ENCODE peak calls at places on chromosomes 2 and 18, in seven cellular contexts. W is A549, T is right lobe of liver, A is heart right ventricle, R is IMR-90, E is OCI-LY7, Z is left lung. H is an unnamed sample. For H3K4me1, the result is how much of the 10 kb centered on the place peaks cover.

GRCh38 chr2:27379383-27379839 is 1.1 kb downstream of the ZNF513 start:
- DNase-seq in W (no peak), T (no peak), A (no peak), R (no peak), E (no peak), Z (no peak), H (no peak)

GRCh38 chr2:54903736-54904554 is 146.3 kb downstream of the RTN4 start:
- DNase-seq in W (peak), T (peak), A (no peak), R (peak), E (no peak), Z (peak), H (peak)

GRCh38 chr18:73669299-73669698 is 478.3 kb downstream of the FBXO15 start:
- DNase-seq in W (no peak), T (no peak), A (no peak), R (peak), E (no peak), Z (no peak), H (no peak)

GRCh38 chr2:215460682-215461081 is 24.8 kb upstream of the FN1 start:
- DNase-seq in W (no peak), T (no peak), A (no peak), R (peak), E (no peak), Z (no peak), H (no peak)

GRCh38 chr2:169119117-169119770 is 49.9 kb downstream of the DHRS9 start:
- DNase-seq in W (no peak), T (no peak), A (no peak), R (no peak), E (no peak), Z (no peak), H (no peak)

GRCh38 chr2:112725545-112726457 is 5.0 kb downstream of the NT5DC4 start:
- DNase-seq in W (no peak), T (no peak), A (no peak), R (no peak), E (no peak), Z (no peak), H (no peak)

GRCh38 chr2:126317797-126318431 is 338.0 kb upstream of the GYPC start:
- DNase-seq in W (no peak), T (no peak), A (no peak), R (no peak), E (no peak), Z (no peak), H (no peak)

GRCh38 chr2:239778042-239778811 is 246.9 kb downstream of the NDUFA10 start:
- DNase-seq in W (no peak), T (no peak), A (no peak), R (no peak), E (no peak), Z (no peak), H (peak)

GRCh38 chr2:24984912-24985311 is 13.2 kb upstream of the DNAJC27 start:
- DNase-seq in W (no peak), T (no peak), A (peak), R (peak), E (no peak), Z (peak), H (no peak)

GRCh38 chr2:239854596-239854995 is 170.5 kb downstream of the NDUFA10 start:
- DNase-seq in W (no peak), T (no peak), A (no peak), R (no peak), E (no peak), Z (no peak), H (no peak)

GRCh38 chr18:39806519-39806918 is 2148.5 kb upstream of the PIK3C3 start:
- DNase-seq in W (peak), T (no peak), A (no peak), R (no peak), E (no peak), Z (no peak), H (no peak)

GRCh38 chr2:197357986-197358385 is 47.4 kb upstream of the ANKRD44 start:
- DNase-seq in W (no peak), T (no peak), A (no peak), R (no peak), E (no peak), Z (no peak), H (no peak)

GRCh38 chr2:208686665-208687064 is 280.1 kb downstream of the PTH2R start:
- DNase-seq in W (no peak), T (no peak), A (no peak), R (no peak), E (no peak), Z (no peak), H (no peak)

GRCh38 chr18:41126541-41127235 is 828.3 kb upstream of the PIK3C3 start:
- DNase-seq in W (no peak), T (no peak), A (no peak), R (peak), E (no peak), Z (no peak), H (no peak)

GRCh38 chr2:218319813-218320360 is 27.6 kb upstream of the TMBIM1 start:
- DNase-seq in W (no peak), T (no peak), A (no peak), R (no peak), E (no peak), Z (no peak), H (no peak)

GRCh38 chr2:125424386-125424785 is 1231.6 kb upstream of the GYPC start:
- DNase-seq in W (no peak), T (no peak), A (no peak), R (no peak), E (no peak), Z (no peak), H (no peak)

GRCh38 chr18:70165936-70166335 is 39.6 kb downstream of the RTTN start:
- DNase-seq in W (no peak), T (no peak), A (no peak), R (no peak), E (no peak), Z (no peak), H (no peak)

GRCh38 chr18:7466190-7466589 is 100.9 kb upstream of the PTPRM start:
- DNase-seq in W (no peak), T (no peak), A (no peak), R (no peak), E (no peak), Z (no peak), H (no peak)

GRCh38 chr2:99898649-99899048 is 243.7 kb downstream of the AFF3 start:
- DNase-seq in W (no peak), T (no peak), A (no peak), R (no peak), E (no peak), Z (no peak), H (no peak)

GRCh38 chr2:42567389-42567788 is 1.0 kb upstream of the MTA3 start:
- DNase-seq in W (no peak), T (no peak), A (no peak), R (peak), E (no peak), Z (no peak), H (no peak)

GRCh38 chr2:42567806-42568429 is 514 bp upstream of the MTA3 start:
- DNase-seq in W (no peak), T (peak), A (peak), R (no peak), E (peak), Z (peak), H (peak)

GRCh38 chr2:42568431-42569115 is at the start of gene MTA3:
- DNase-seq in W (peak), T (peak), A (peak), R (no peak), E (peak), Z (peak), H (peak)

GRCh38 chr2:42566837-42567251 is 1.6 kb upstream of the MTA3 start:
- DNase-seq in W (no peak), T (no peak), A (no peak), R (no peak), E (peak), Z (no peak), H (no peak)

GRCh38 chr2:42566006-42566405 is 2.4 kb upstream of the MTA3 start:
- DNase-seq in W (no peak), T (no peak), A (no peak), R (no peak), E (peak), Z (no peak), H (no peak)
- H3K27ac ChIP-seq in W (no peak), T (no peak), A (no peak), R (no peak), E (peak), Z (no peak), H (no peak)

GRCh38 chr2:115887209-115887776 is 1444.9 kb downstream of the DPP10 start:
- DNase-seq in W (no peak), T (no peak), A (no peak), R (no peak), E (no peak), Z (no peak), H (no peak)
- H3K4me3 ChIP-seq in W (no peak), T (no peak), A (no peak), R (no peak), E (no peak), Z (no peak), H (no peak)

GRCh38 chr18:36314754-36315153 is 17.2 kb downstream of the FHOD3 start:
- DNase-seq in W (peak), T (no peak), A (no peak), R (peak), E (no peak), Z (no peak), H (no peak)
- H3K4me1 ChIP-seq in W (under half), T (under half), A (under half), R (under half), E (under half), Z (under half), H (under half)

DNA sequence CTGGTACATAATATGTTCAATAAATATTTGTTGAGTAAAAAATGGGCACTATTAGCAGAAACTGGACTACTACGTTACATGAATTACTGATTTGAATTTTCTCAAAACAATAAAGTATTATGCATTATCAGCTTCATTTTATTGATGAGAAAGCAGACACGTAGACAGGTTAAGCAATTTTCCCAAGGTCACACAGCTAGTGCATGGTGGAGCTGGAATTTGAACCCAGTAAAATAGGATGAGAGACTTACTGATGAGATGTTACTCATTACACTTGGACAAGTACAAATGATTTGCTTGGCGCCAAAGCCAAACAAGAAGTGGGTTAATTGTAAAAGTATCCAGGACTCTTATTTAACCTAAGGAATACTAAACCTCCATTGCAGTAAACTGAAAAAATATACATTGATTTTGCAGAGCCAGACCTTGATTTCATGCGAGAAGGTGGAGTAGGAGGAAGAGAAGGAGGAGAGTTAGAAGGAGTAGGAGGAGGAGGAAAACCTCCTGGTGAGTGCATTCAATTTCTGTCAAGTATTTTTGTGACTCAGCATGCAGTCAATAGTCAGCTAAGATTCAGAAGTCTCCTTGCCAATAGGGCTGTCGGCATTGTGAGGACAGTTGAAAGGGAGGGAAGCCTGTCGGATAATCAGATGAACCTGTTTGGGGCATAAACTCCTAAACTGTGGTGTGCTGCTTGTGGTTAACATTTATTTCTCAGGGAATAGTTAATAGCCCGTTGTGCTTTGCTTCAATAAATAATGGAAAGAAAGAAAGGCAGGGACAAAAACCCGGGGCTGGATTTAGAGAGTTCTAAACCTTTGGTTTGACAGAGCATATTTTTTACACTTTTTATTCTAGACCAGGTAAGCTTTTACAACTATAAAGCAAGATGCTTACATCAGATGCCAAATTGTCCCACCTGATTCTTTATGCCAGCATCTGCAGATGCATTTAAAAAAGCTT is 77.1 kb upstream of the TACR1 start:
- DNase-seq in W (peak), T (no peak), A (no peak), R (peak), E (no peak), Z (no peak), H (no peak)
- H3K27ac ChIP-seq in W (peak), T (no peak), A (no peak), R (no peak), E (no peak), Z (no peak), H (no peak)

GRCh38 chr2:213234641-213235040 is 49.6 kb upstream of the SPAG16 start:
- DNase-seq in W (no peak), T (no peak), A (no peak), R (no peak), E (no peak), Z (no peak), H (no peak)
- H3K4me3 ChIP-seq in W (no peak), T (no peak), A (no peak), R (no peak), E (peak), Z (no peak), H (no peak)

GRCh38 chr2:203682688-203683130 is 23.7 kb upstream of the CD28 start:
- DNase-seq in W (no peak), T (no peak), A (peak), R (peak), E (no peak), Z (no peak), H (no peak)
- H3K4me1 ChIP-seq in W (under half), T (under half), A (half or more), R (under half), E (half or more), Z (half or more), H (under half)

GRCh38 chr2:62216113-62216512 is 20.2 kb downstream of the B3GNT2 start:
- DNase-seq in W (no peak), T (no peak), A (no peak), R (no peak), E (no peak), Z (no peak), H (no peak)
- H3K27ac ChIP-seq in W (peak), T (peak), A (peak), R (no peak), E (no peak), Z (no peak), H (peak)

GRCh38 chr2:36370281-36370680 is 14.7 kb downstream of the CRIM1 start:
- DNase-seq in W (no peak), T (no peak), A (no peak), R (no peak), E (no peak), Z (no peak), H (no peak)

GRCh38 chr2:36369711-36370110 is 14.1 kb downstream of the CRIM1 start:
- DNase-seq in W (no peak), T (no peak), A (no peak), R (no peak), E (no peak), Z (no peak), H (no peak)

GRCh38 chr2:36371963-36372391 is 16.4 kb downstream of the CRIM1 start:
- DNase-seq in W (peak), T (no peak), A (no peak), R (peak), E (no peak), Z (no peak), H (no peak)

GRCh38 chr2:36373149-36373880 is 17.7 kb downstream of the CRIM1 start:
- DNase-seq in W (peak), T (no peak), A (no peak), R (peak), E (no peak), Z (peak), H (no peak)

GRCh38 chr2:36371070-36371962 is 15.7 kb downstream of the CRIM1 start:
- DNase-seq in W (peak), T (no peak), A (no peak), R (no peak), E (no peak), Z (no peak), H (no peak)
- H3K4me3 ChIP-seq in W (peak), T (no peak), A (no peak), R (no peak), E (no peak), Z (no peak), H (no peak)

H was measured in stomach.